ENCODE peak calls at places on chromosomes 7 and 10, in seven cellular contexts. G is stomach; M is thoracic aorta; J is CD8-positive, alpha-beta memory T cell; D is SK-N-SH; K is heart left ventricle; P is IMR-90. C is an unnamed sample.

GRCh38 chr7:11951909-11952308 is 119.9 kb upstream of the THSD7A start:
- DNase-seq in G (no peak), P (no peak), J (no peak), D (no peak), K (no peak), M (no peak), C (no peak)

GRCh38 chr7:36011588-36011965 is 141.5 kb upstream of the EEPD1 start:
- DNase-seq in D (no peak), P (no peak), M (no peak), K (no peak), J (no peak), G (no peak), C (no peak)

GRCh38 chr7:76372984-76373833 is 14.4 kb upstream of the YWHAG start:
- DNase-seq in M (no peak), J (no peak), P (peak; percentile 83), D (no peak), K (no peak), G (no peak), C (peak; percentile 78)

GRCh38 chr10:35640951-35641429 is 1.1 kb downstream of the FZD8 start:
- DNase-seq in K (peak; percentile 72), M (no peak), D (peak; percentile 84), G (peak; percentile 70), J (no peak), P (peak; percentile 87), C (no peak)

GRCh38 chr7:112080441-112080840 is 125.8 kb downstream of the DOCK4 start:
- DNase-seq in D (no peak), K (no peak), G (no peak), M (no peak), P (peak; percentile 96), J (no peak), C (peak; percentile 45)

GRCh38 chr7:101094376-101094775 is 9.1 kb downstream of the TRIM56 start:
- DNase-seq in M (no peak), P (no peak), J (no peak), G (no peak), K (no peak), D (peak; percentile 46), C (no peak)

GRCh38 chr7:30029696-30030095 is 1.5 kb downstream of the PLEKHA8 start:
- DNase-seq in M (no peak), G (no peak), P (no peak), K (no peak), J (no peak), D (no peak), C (no peak)

GRCh38 chr7:55192718-55193117 is 172.4 kb upstream of the LANCL2 start:
- DNase-seq in G (no peak), D (peak; percentile 74), K (no peak), P (peak; percentile 88), J (no peak), M (no peak), C (no peak)

GRCh38 chr10:31399171-31399570 is 80.2 kb downstream of the ZEB1 start:
- DNase-seq in D (no peak), J (no peak), M (no peak), P (no peak), G (no peak), K (no peak), C (no peak)

GRCh38 chr10:61628875-61629513 is 33.7 kb upstream of the CABCOCO1 start:
- DNase-seq in G (no peak), D (no peak), M (no peak), K (no peak), J (no peak), P (peak; percentile 95), C (peak; percentile 27)

GRCh38 chr10:78944658-78945333 is 124.0 kb upstream of the ZMIZ1 start:
- DNase-seq in K (peak; percentile 52), M (no peak), J (no peak), D (no peak), G (peak; percentile 30), P (peak; percentile 98), C (peak; percentile 59)

GRCh38 chr10:13382759-13383753 is 35.0 kb upstream of the SEPHS1 start:
- DNase-seq in J (no peak), G (peak; percentile 82), K (no peak), P (no peak), D (no peak), M (no peak), C (peak; percentile 76)

GRCh38 chr7:153835712-153836265 is 216.4 kb upstream of the DPP6 start:
- DNase-seq in J (no peak), M (no peak), D (peak; percentile 62), G (no peak), K (no peak), P (no peak), C (no peak)

GRCh38 chr7:13770305-13770704 is 219.2 kb downstream of the ETV1 start:
- DNase-seq in M (no peak), D (no peak), P (peak; percentile 22), K (no peak), G (no peak), J (no peak), C (no peak)

GRCh38 chr7:29327455-29327854 is 132.9 kb downstream of the CHN2 start:
- DNase-seq in P (no peak), D (no peak), M (no peak), K (no peak), J (no peak), G (no peak), C (no peak)

GRCh38 chr7:78226059-78226658 is 427.6 kb downstream of the PHTF2 start:
- DNase-seq in D (peak; percentile 66), J (no peak), K (peak; percentile 27), P (peak; percentile 45), M (no peak), G (peak; percentile 41), C (no peak)

GRCh38 chr10:79394631-79395030 is 47.4 kb downstream of the PPIF start:
- DNase-seq in J (no peak), D (no peak), K (peak; percentile 13), P (no peak), M (no peak), G (no peak), C (no peak)

GRCh38 chr10:119469325-119469707 is 73.2 kb downstream of the RGS10 start:
- DNase-seq in D (no peak), G (no peak), P (no peak), K (no peak), M (no peak), J (no peak), C (no peak)

GRCh38 chr7:55063633-55064032 is 44.8 kb downstream of the EGFR start:
- DNase-seq in J (no peak), K (no peak), P (peak; percentile 78), M (no peak), D (no peak), G (no peak), C (peak; percentile 71)

GRCh38 chr10:66151346-66151745 is 774.5 kb upstream of the LRRTM3 start:
- DNase-seq in K (no peak), P (no peak), M (no peak), G (no peak), J (no peak), D (no peak), C (no peak)

GRCh38 chr7:132187391-132187790 is 388.9 kb downstream of the PLXNA4 start:
- DNase-seq in D (no peak), M (no peak), G (no peak), P (no peak), J (no peak), K (no peak), C (no peak)

GRCh38 chr10:102401322-102401614 is 5.8 kb downstream of the NFKB2 start:
- DNase-seq in M (no peak), J (no peak), K (no peak), P (no peak), G (no peak), D (no peak), C (no peak)

GRCh38 chr10:102398172-102399020 is 2.9 kb downstream of the NFKB2 start:
- DNase-seq in M (no peak), P (no peak), K (no peak), G (no peak), J (no peak), D (no peak), C (no peak)

GRCh38 chr10:102400061-102400460 is 4.6 kb downstream of the NFKB2 start:
- DNase-seq in J (no peak), K (no peak), D (no peak), P (no peak), G (no peak), M (no peak), C (no peak)

GRCh38 chr10:102400598-102401321 is 5.3 kb downstream of the NFKB2 start:
- DNase-seq in D (no peak), G (no peak), J (peak; percentile 45), K (no peak), M (no peak), P (no peak), C (no peak)

DNA sequence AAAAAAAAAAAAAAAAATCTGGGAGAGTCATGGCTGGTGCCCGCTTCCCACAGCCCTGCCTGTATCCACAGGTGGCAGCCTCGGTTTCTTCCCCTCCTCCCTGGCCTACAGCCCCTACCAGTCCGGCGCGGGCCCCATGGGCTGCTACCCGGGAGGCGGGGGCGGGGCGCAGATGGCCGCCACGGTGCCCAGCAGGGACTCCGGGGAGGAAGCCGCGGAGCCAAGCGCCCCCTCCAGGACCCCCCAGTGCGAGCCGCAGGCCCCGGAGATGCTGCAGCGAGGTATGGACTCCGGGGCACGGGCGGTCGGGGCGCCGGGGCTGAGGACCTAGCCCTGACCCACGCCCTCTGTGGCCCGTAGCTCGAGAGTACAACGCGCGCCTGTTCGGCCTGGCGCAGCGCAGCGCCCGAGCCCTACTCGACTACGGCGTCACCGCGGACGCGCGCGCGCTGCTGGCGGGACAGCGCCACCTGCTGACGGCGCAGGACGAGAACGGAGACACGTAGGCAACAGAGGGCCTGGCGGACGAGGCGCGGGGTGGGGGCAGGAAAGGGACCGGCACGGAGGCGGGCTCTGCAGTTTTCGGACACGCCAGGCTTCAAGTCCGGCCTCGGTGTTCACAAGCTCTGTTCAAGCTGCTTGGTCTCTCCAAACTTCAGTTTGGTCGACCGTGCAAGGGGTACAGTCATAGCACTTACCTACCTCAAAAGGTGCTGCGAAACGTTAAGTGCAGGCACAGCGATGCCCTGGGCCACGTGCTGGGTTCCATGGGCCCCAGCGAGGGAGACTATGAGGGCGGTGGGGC is 3.9 kb downstream of the NFKB2 start:
- DNase-seq in K (peak; percentile 92), J (peak; percentile 90), P (peak; percentile 82), D (peak; percentile 95), M (peak; percentile 46), G (peak; percentile 93), C (peak; percentile 56)
- H3K36me3 ChIP-seq in K (peaks cover 66% of the 10 kb centered on the region), J (peaks cover 8% of the 10 kb centered on the region), P (peaks cover 26% of the 10 kb centered on the region), D (no peaks in the 10 kb centered on the region), M (peaks cover 12% of the 10 kb centered on the region), G (peaks cover 60% of the 10 kb centered on the region), C (no peaks in the 10 kb centered on the region)

DNA sequence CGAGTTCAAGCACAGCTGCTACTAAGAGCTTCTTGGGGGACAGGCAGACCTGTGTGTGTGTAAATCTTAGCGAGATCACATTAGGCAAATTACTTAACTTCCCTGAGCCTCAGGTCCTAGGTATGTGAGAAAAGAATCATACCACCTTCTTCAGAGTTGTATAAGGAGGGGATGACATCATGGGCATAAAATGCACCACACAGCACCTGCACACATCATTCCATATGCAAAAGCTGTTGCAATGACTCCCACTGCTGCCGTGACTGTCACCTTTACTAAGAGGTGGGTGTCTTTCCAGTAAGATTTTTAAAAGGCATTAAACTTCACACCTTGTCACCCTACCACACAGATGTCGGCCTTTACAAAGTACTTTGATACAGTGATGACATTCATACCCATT is 146.0 kb downstream of the FANK1 start:
- DNase-seq in M (no peak), P (no peak), D (no peak), J (no peak), G (no peak), K (no peak), C (peak; percentile 40)
- H3K4me3 ChIP-seq in M (peak overlapping the region; percentile 51), P (no peak overlapping the region), D (no peak overlapping the region), J (no peak overlapping the region), G (no peak overlapping the region), K (no peak overlapping the region), C (no peak overlapping the region)

GRCh38 chr7:24705481-24705954 is 51.7 kb downstream of the GSDME start:
- DNase-seq in M (no peak), K (no peak), P (no peak), G (no peak), D (no peak), J (no peak), C (no peak)
- H3K36me3 ChIP-seq in M (no peaks in the 10 kb centered on the region), K (no peaks in the 10 kb centered on the region), P (peaks cover 12% of the 10 kb centered on the region), G (no peaks in the 10 kb centered on the region), D (peaks cover 64% of the 10 kb centered on the region), J (no peaks in the 10 kb centered on the region), C (no peaks in the 10 kb centered on the region)

GRCh38 chr7:27712217-27712616 is 27.7 kb upstream of the TAX1BP1 start:
- DNase-seq in J (no peak), P (no peak), G (no peak), K (no peak), M (no peak), D (no peak), C (no peak)
- H3K4me3 ChIP-seq in J (no peak overlapping the region), P (no peak overlapping the region), G (no peak overlapping the region), K (no peak overlapping the region), M (no peak overlapping the region), D (no peak overlapping the region), C (no peak overlapping the region)